ENCODE peak calls at places on chromosome 5, in eight cellular contexts. X is A549, Y is tibial artery, O is mesothelial cell of epicardium, F is GM06990, L is fibroblast of pulmonary artery, N is GM20000, E is endothelial cell of umbilical vein. T is an unnamed sample.

GRCh38 chr5:16528382-16528849 is 62.8 kb upstream of the ZNF622 start:
- DNase-seq in X (no peak), Y (no peak), O (no peak), F (no peak), L (no peak), N (no peak), E (no peak), T (no peak)

GRCh38 chr5:124867064-124867707 is 120.7 kb upstream of the ZNF608 start:
- DNase-seq in X (no peak), Y (no peak), O (no peak), F (no peak), L (peak), N (no peak), E (no peak), T (peak)

GRCh38 chr5:124111886-124112285 is 599.9 kb downstream of the CSNK1G3 start:
- DNase-seq in X (no peak), Y (no peak), O (no peak), F (no peak), L (peak), N (no peak), E (no peak), T (no peak)

GRCh38 chr5:74895906-74896305 is 29.7 kb upstream of the FAM169A start:
- DNase-seq in X (peak), Y (no peak), O (no peak), F (no peak), L (peak), N (no peak), E (peak), T (peak)

GRCh38 chr5:168244838-168245555 is 46.4 kb upstream of the WWC1 start:
- DNase-seq in X (no peak), Y (no peak), O (no peak), F (no peak), L (no peak), N (no peak), E (no peak), T (no peak)

GRCh38 chr5:39892708-39893107 is 467.9 kb upstream of the DAB2 start:
- DNase-seq in X (no peak), Y (no peak), O (no peak), F (no peak), L (peak), N (no peak), E (peak), T (no peak)

GRCh38 chr5:141349917-141350619 is at the start of gene PCDHGB1:
- DNase-seq in X (peak), Y (no peak), O (no peak), F (no peak), L (peak), N (peak), E (no peak), T (peak)

GRCh38 chr5:142636093-142636492 is 49.8 kb downstream of the FGF1 start:
- DNase-seq in X (no peak), Y (no peak), O (no peak), F (no peak), L (no peak), N (no peak), E (no peak), T (no peak)

GRCh38 chr5:116574682-116575634 is at the start of gene SEMA6A:
- DNase-seq in X (peak), Y (peak), O (peak), F (peak), L (peak), N (peak), E (peak), T (peak)

GRCh38 chr5:150113047-150113744 is 26.8 kb upstream of the CSF1R start:
- DNase-seq in X (no peak), Y (peak), O (no peak), F (no peak), L (no peak), N (no peak), E (no peak), T (no peak)

GRCh38 chr5:126801992-126802294 is 25.0 kb downstream of the LMNB1 start:
- DNase-seq in X (peak), Y (no peak), O (no peak), F (no peak), L (peak), N (peak), E (peak), T (peak)

GRCh38 chr5:1449081-1449630 is 3.9 kb upstream of the SLC6A3 start:
- DNase-seq in X (no peak), Y (peak), O (no peak), F (no peak), L (no peak), N (no peak), E (no peak), T (no peak)

GRCh38 chr5:36719266-36719665 is 112.9 kb downstream of the SLC1A3 start:
- DNase-seq in X (no peak), Y (no peak), O (no peak), F (no peak), L (peak), N (no peak), E (no peak), T (no peak)

GRCh38 chr5:31823477-31823876 is 184.5 kb downstream of the PDZD2 start:
- DNase-seq in X (no peak), Y (no peak), O (no peak), F (no peak), L (peak), N (no peak), E (no peak), T (no peak)

GRCh38 chr5:158748535-158748934 is 351.2 kb downstream of the EBF1 start:
- DNase-seq in X (no peak), Y (no peak), O (no peak), F (no peak), L (no peak), N (no peak), E (no peak), T (no peak)

GRCh38 chr5:5652181-5652580 is 229.7 kb downstream of the ICE1 start:
- DNase-seq in X (no peak), Y (no peak), O (no peak), F (no peak), L (no peak), N (no peak), E (no peak), T (no peak)

GRCh38 chr5:55994502-55994997 is at the start of gene IL6ST:
- DNase-seq in X (peak), Y (no peak), O (no peak), F (no peak), L (peak), N (no peak), E (peak), T (peak)

GRCh38 chr5:147949711-147950573 is 43.6 kb upstream of the C5orf46 start:
- DNase-seq in X (peak), Y (no peak), O (no peak), F (peak), L (peak), N (peak), E (peak), T (peak)

GRCh38 chr5:11903614-11904269 is 504 bp downstream of the CTNND2 start:
- DNase-seq in X (peak), Y (no peak), O (peak), F (peak), L (no peak), N (peak), E (no peak), T (no peak)

GRCh38 chr5:149445739-149446369 is 66.8 kb upstream of the IL17B start:
- DNase-seq in X (peak), Y (no peak), O (no peak), F (no peak), L (peak), N (no peak), E (peak), T (peak)

GRCh38 chr5:83564069-83564749 is 92.7 kb downstream of the VCAN start:
- DNase-seq in X (peak), Y (no peak), O (no peak), F (no peak), L (peak), N (peak), E (peak), T (peak)

GRCh38 chr5:118486647-118487046 is 501.7 kb downstream of the DTWD2 start:
- DNase-seq in X (no peak), Y (no peak), O (no peak), F (no peak), L (no peak), N (no peak), E (no peak), T (no peak)

GRCh38 chr5:150613991-150614650 is 26.3 kb upstream of the SYNPO start:
- DNase-seq in X (no peak), Y (no peak), O (no peak), F (no peak), L (no peak), N (no peak), E (no peak), T (no peak)

GRCh38 chr5:160635678-160636077 is 214.0 kb downstream of the PTTG1 start:
- DNase-seq in X (no peak), Y (no peak), O (no peak), F (no peak), L (no peak), N (no peak), E (no peak), T (no peak)

GRCh38 chr5:169702726-169703481 is 65.8 kb downstream of the DOCK2 start:
- DNase-seq in X (no peak), Y (no peak), O (no peak), F (peak), L (no peak), N (peak), E (peak), T (no peak)

GRCh38 chr5:178730940-178731265 is 444 bp upstream of the ZNF354A start:
- DNase-seq in X (no peak), Y (no peak), O (no peak), F (no peak), L (no peak), N (no peak), E (no peak), T (no peak)
- TF ChIP-seq CTCF in X (no peak), Y (no peak), O (no peak), F (no peak), L (no peak), N (no peak), E (no peak), T (no peak)

GRCh38 chr5:155148694-155149093 is 135.1 kb downstream of the KIF4B start:
- DNase-seq in X (no peak), Y (no peak), O (no peak), F (no peak), L (no peak), N (no peak), E (no peak), T (no peak)

GRCh38 chr5:155150012-155150411 is 136.5 kb downstream of the KIF4B start:
- DNase-seq in X (no peak), Y (no peak), O (no peak), F (no peak), L (no peak), N (no peak), E (no peak), T (no peak)

GRCh38 chr5:155144956-155145355 is 131.4 kb downstream of the KIF4B start:
- DNase-seq in X (no peak), Y (no peak), O (no peak), F (no peak), L (no peak), N (no peak), E (no peak), T (no peak)

DNA sequence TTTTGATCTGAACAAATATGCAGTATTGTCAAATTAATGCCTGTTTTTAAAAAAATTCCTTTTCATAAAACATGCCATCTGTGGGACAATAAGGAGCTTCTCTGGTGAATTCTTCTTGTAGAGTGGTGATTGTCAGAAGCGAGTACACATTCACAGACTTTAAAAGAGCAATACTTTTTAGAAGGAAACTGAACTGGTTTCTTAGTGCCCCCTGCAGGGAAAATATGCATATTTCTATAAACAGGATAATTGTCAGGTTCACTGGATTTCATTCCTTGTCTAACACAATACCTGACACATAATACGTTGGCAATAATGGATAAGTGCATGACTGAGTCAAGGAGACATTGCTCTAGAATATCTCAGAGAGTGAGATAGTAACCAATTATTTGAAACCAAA is 133.7 kb downstream of the KIF4B start:
- DNase-seq in X (no peak), Y (no peak), O (no peak), F (no peak), L (peak), N (no peak), E (peak), T (peak)
- TF ChIP-seq CTCF in X (peak), Y (peak), O (peak), F (peak), L (peak), N (no peak), E (no peak), T (peak)

DNA sequence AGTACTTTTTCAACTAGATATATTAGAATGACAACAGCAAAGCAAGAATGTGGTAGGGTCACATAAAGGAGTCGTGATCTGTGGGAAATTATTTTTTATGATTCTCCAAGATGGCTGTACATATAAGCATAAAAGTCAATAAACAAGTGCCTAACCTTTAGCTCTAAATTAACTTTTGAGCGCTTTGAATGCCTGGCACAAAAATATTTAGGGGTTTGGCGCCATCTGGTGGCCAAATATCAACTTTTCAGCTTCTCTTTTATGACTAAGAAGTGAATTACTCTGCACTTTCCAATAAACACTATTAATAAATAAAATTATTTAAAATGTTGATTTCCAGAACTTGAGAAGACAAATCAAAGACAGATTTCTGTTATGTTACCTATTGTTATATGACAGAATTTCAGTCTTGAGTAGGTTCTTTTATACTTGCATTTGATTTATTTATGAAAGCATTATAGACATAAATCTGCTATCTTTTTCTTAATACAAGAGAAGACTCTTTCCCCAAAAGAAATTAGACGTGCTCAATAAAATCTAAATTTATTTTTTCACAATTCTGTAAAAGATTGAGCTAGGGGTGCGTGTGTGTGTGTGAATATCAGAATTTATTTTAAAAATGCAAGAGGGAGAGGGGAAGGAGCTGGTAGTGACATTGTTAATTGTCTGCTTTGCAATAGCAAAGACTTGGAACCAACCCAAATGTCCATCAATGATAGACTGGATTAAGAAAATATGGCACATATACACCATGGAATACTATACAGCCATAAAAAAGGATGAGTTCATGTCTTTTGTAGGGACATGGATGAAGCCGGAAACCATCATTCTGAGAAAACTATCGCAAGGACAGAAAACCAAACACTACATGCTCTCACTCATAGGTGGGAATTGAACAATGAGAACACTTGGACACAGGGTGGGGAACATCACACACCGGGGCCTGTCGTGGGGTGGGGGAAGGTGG is 36.7 kb upstream of the ARRDC3 start:
- DNase-seq in X (peak), Y (peak), O (peak), F (no peak), L (peak), N (peak), E (peak), T (peak)
- TF ChIP-seq CTCF in X (peak), Y (peak), O (peak), F (peak), L (peak), N (peak), E (peak), T (peak)

GRCh38 chr5:157491471-157491870 is 31.5 kb downstream of the NIPAL4 start:
- DNase-seq in X (no peak), Y (no peak), O (no peak), F (no peak), L (no peak), N (no peak), E (no peak), T (no peak)
- TF ChIP-seq CTCF in X (no peak), Y (no peak), O (no peak), F (no peak), L (no peak), N (no peak), E (no peak), T (no peak)

GRCh38 chr5:132866342-132867045 is at the start of the genes GDF9 and UQCRQ:
- DNase-seq in X (peak), Y (peak), O (peak), F (peak), L (peak), N (peak), E (peak), T (peak)
- TF ChIP-seq CTCF in X (peak), Y (no peak), O (no peak), F (peak), L (peak), N (no peak), E (peak), T (peak)

DNA sequence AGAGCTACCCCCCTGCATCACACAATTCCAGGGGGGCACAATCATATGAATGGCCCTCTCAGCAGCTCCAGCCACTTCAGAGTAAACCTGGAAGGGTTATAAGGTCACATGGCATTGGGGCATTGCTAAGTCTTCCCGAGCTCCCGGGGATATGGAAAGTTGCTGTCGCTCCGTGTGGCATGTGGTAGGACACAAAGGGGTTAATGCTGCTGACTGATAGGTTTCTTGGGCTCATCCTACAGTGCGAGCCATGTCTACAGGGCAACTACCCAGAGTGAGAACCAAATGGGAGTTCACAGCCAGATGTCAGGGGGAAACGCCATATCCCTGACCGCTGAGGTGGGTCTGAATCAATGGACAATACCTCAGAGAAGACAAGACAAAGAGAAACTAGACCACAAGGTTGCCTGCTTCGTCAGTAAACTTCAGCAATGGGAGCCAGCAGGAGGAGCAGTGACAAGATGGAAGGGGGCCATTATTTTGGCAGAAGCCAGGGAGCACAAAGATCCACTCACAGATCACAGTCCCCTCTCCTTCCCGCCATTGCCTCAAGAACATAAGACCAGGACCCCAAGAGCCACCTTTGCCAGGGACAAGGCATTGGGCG is 52.4 kb upstream of the SHISAL2B start:
- DNase-seq in X (peak), Y (no peak), O (no peak), F (no peak), L (no peak), N (peak), E (no peak), T (no peak)
- TF ChIP-seq CTCF in X (no peak), Y (no peak), O (no peak), F (no peak), L (peak), N (no peak), E (no peak), T (no peak)

GRCh38 chr5:179994622-179995323 is 76.8 kb downstream of the RNF130 start:
- DNase-seq in X (no peak), Y (no peak), O (no peak), F (no peak), L (no peak), N (no peak), E (no peak), T (no peak)
- TF ChIP-seq CTCF in X (no peak), Y (no peak), O (no peak), F (no peak), L (no peak), N (no peak), E (no peak), T (no peak)

GRCh38 chr5:65883461-65883860 is 42.9 kb upstream of the ERBIN start:
- DNase-seq in X (no peak), Y (no peak), O (no peak), F (no peak), L (no peak), N (no peak), E (no peak), T (no peak)
- TF ChIP-seq CTCF in X (no peak), Y (no peak), O (no peak), F (no peak), L (no peak), N (no peak), E (no peak), T (no peak)

T was measured in HFFc6.